ENCODE peak calls at places on chromosomes 11 and 22, in nine cellular contexts. M is CD4-positive, alpha-beta T cell; H is KG1; Y is SIG-M5; L is NCI-H1105; G is cardiac muscle cell; T is anterior cingulate cortex; W is NCI-H748 treated with DMSO at 0.1 percent for 48 hours; R is activated T-cell treated with anti-CD3 and anti-CD28 coated beads for 24 hours. F is an unnamed sample.
A peak's percentile ranks its signal among the peaks of the same experiment; 100 is the strongest.

GRCh38 chr11:76805206-76805913 is 22.2 kb downstream of the TSKU start:
- DNase-seq in G (peak; percentile 39), Y (no peak), M (no peak), W (no peak), L (no peak), H (no peak), R (no peak), T (no peak), F (no peak)

GRCh38 chr22:38215156-38216038 is 13.6 kb downstream of the MAFF start:
- DNase-seq in H (no peak), M (no peak), L (no peak), T (no peak), W (no peak), Y (no peak), R (no peak), G (no peak), F (no peak)

GRCh38 chr22:41263704-41264103 is 22.3 kb downstream of the RANGAP1 start:
- DNase-seq in Y (no peak), H (no peak), M (no peak), R (no peak), T (no peak), W (no peak), L (no peak), G (no peak), F (no peak)

GRCh38 chr22:19239464-19239863 is 52.1 kb downstream of the CLTCL1 start:
- DNase-seq in R (no peak), T (peak; percentile 67), W (no peak), M (no peak), L (no peak), G (no peak), H (no peak), Y (no peak), F (no peak)

GRCh38 chr22:19658057-19658966 is 56.0 kb upstream of the SEPTIN5 start:
- DNase-seq in L (no peak), Y (no peak), W (no peak), H (no peak), T (no peak), G (no peak), M (no peak), R (no peak), F (no peak)

GRCh38 chr22:44821741-44822425 is 69.5 kb downstream of the ARHGAP8 start:
- DNase-seq in H (no peak), L (no peak), T (no peak), W (no peak), M (no peak), Y (no peak), G (no peak), R (no peak), F (no peak)

GRCh38 chr11:132228756-132229325 is 858.4 kb downstream of the NTM start:
- DNase-seq in M (no peak), Y (no peak), G (no peak), H (no peak), T (no peak), L (no peak), R (no peak), W (no peak), F (no peak)

GRCh38 chr11:65262775-65263174 is 1.0 kb downstream of the POLA2 start:
- DNase-seq in L (no peak), Y (no peak), W (no peak), H (no peak), G (no peak), R (no peak), T (no peak), M (no peak), F (no peak)

GRCh38 chr22:24594569-24595120 is 1.8 kb upstream of the LRRC75B start:
- DNase-seq in L (no peak), H (no peak), M (no peak), R (no peak), T (no peak), W (no peak), Y (no peak), G (no peak), F (peak; percentile 78)

GRCh38 chr11:73248526-73249185 is 23.5 kb upstream of the P2RY6 start:
- DNase-seq in T (no peak), Y (no peak), R (no peak), H (no peak), W (no peak), G (no peak), L (no peak), M (no peak), F (no peak)

GRCh38 chr11:71936825-71937224 is 8.0 kb downstream of the RNF121 start:
- DNase-seq in H (no peak), G (peak; percentile 57), M (no peak), T (no peak), L (no peak), W (no peak), R (no peak), Y (no peak), F (no peak)

GRCh38 chr22:27099896-27100295 is 442.5 kb downstream of the MIAT start:
- DNase-seq in W (no peak), R (no peak), Y (no peak), G (no peak), T (no peak), M (no peak), L (no peak), H (no peak), F (no peak)

GRCh38 chr11:44632466-44633123 is 67.1 kb downstream of the CD82 start:
- DNase-seq in H (no peak), L (no peak), T (peak; percentile 24), Y (no peak), R (no peak), M (peak; percentile 38), W (no peak), G (peak; percentile 48), F (peak; percentile 33)

GRCh38 chr11:1852885-1853284 is at the start of gene LSP1:
- DNase-seq in W (no peak), R (peak; percentile 74), M (peak; percentile 81), L (no peak), Y (peak; percentile 58), G (no peak), T (no peak), H (no peak), F (peak; percentile 57)

GRCh38 chr11:84905411-84905810 is 721.7 kb downstream of the DLG2 start:
- DNase-seq in T (no peak), Y (no peak), L (no peak), W (no peak), R (no peak), H (no peak), M (no peak), G (no peak), F (no peak)

GRCh38 chr11:99632969-99633368 is 612.2 kb downstream of the CNTN5 start:
- DNase-seq in T (no peak), W (no peak), M (no peak), G (peak; percentile 9), Y (peak; percentile 65), R (no peak), L (no peak), H (no peak), F (no peak)

GRCh38 chr22:29156507-29156906 is 49.2 kb upstream of the EMID1 start:
- DNase-seq in H (no peak), W (no peak), M (no peak), R (no peak), T (no peak), Y (no peak), G (peak; percentile 30), L (no peak), F (no peak)

GRCh38 chr11:75325713-75326438 is 25.6 kb downstream of the ARRB1 start:
- DNase-seq in H (no peak), W (no peak), L (no peak), G (peak; percentile 93), R (peak; percentile 56), T (peak; percentile 84), M (peak; percentile 47), Y (no peak), F (peak; percentile 85)

GRCh38 chr11:35014352-35014751 is 97.9 kb downstream of the PDHX start:
- DNase-seq in T (no peak), H (no peak), M (no peak), L (no peak), G (peak; percentile 40), Y (no peak), R (no peak), W (no peak), F (no peak)

GRCh38 chr22:30969532-30970355 is 679 bp downstream of the TUG1 start:
- DNase-seq in L (peak; percentile 4), W (no peak), M (peak; percentile 50), Y (no peak), H (no peak), R (peak; percentile 15), G (peak; percentile 64), T (no peak), F (peak; percentile 31)

GRCh38 chr11:32511926-32512325 is 71.7 kb upstream of the EIF3M start:
- DNase-seq in M (no peak), R (no peak), W (no peak), L (no peak), T (no peak), Y (no peak), G (peak; percentile 14), H (no peak), F (no peak)

GRCh38 chr11:124315052-124315451 is 1.3 kb upstream of the OR8D1 start:
- DNase-seq in G (no peak), M (no peak), W (no peak), Y (no peak), H (no peak), R (no peak), L (no peak), T (no peak), F (no peak)

GRCh38 chr11:62269654-62270278 is at the start of gene SCGB2A2:
- DNase-seq in R (no peak), L (no peak), Y (no peak), M (no peak), H (no peak), T (no peak), W (no peak), G (no peak), F (no peak)

GRCh38 chr11:62140302-62141110 is 16.7 kb downstream of the INCENP start:
- DNase-seq in R (no peak), G (no peak), H (no peak), Y (no peak), W (no peak), L (no peak), T (no peak), M (peak; percentile 23), F (peak; percentile 11)

GRCh38 chr11:102722804-102723203 is 1.9 kb downstream of the MMP8 start:
- DNase-seq in Y (no peak), L (no peak), W (no peak), H (peak; percentile 30), T (no peak), R (no peak), M (no peak), G (no peak), F (no peak)

GRCh38 chr11:9697766-9698165 is 33.9 kb downstream of the SWAP70 start:
- DNase-seq in Y (no peak), G (no peak), R (no peak), W (no peak), T (no peak), H (no peak), L (no peak), M (no peak), F (no peak)

GRCh38 chr11:29214833-29215232 is 802.0 kb downstream of the KCNA4 start:
- DNase-seq in Y (no peak), G (peak; percentile 11), H (no peak), M (no peak), W (no peak), L (no peak), R (no peak), T (no peak), F (no peak)

GRCh38 chr11:30342736-30343166 is 19.8 kb downstream of the ARL14EP start:
- DNase-seq in R (no peak), L (no peak), Y (peak; percentile 37), T (no peak), G (no peak), W (no peak), H (no peak), M (no peak), F (no peak)

GRCh38 chr22:44622685-44623084 is 79.3 kb upstream of the PRR5 start:
- DNase-seq in H (no peak), L (no peak), R (no peak), T (no peak), M (no peak), W (no peak), Y (no peak), G (no peak), F (no peak)

GRCh38 chr11:77267910-77268309 is 33.6 kb downstream of the GDPD4 start:
- DNase-seq in L (no peak), W (no peak), R (no peak), Y (no peak), M (no peak), G (no peak), H (no peak), T (no peak), F (no peak)

F was measured in stomach.